ENCODE peak calls at places on chromosome 19, in seven cellular contexts. P is ELR, V is DMS153, F is iris pigment epithelial cell, H is neural crest cell, Q is substantia nigra, Z is glutamatergic neuron. L is an unnamed sample.

GRCh38 chr19:10965398-10965797 is 4.6 kb downstream of the SMARCA4 start:
- DNase-seq in H (no peak), V (no peak), F (no peak), P (no peak), Z (no peak), Q (no peak), L (no peak)

GRCh38 chr19:49856574-49857021 is 5.6 kb downstream of the PTOV1 start:
- DNase-seq in Q (no peak), F (no peak), Z (no peak), V (no peak), H (no peak), P (no peak), L (no peak)

GRCh38 chr19:45474941-45475516 is 7.2 kb downstream of the FOSB start:
- DNase-seq in Q (no peak), Z (no peak), H (no peak), P (no peak), F (no peak), V (no peak), L (no peak)

GRCh38 chr19:5058456-5059190 is 89.7 kb downstream of the KDM4B start:
- DNase-seq in P (peak), F (no peak), V (no peak), H (no peak), Z (no peak), Q (no peak), L (no peak)

GRCh38 chr19:3104708-3104983 is 10.5 kb downstream of the GNA11 start:
- DNase-seq in Q (no peak), H (no peak), P (no peak), F (no peak), Z (no peak), V (no peak), L (no peak)

GRCh38 chr19:35034005-35034502 is 3.8 kb downstream of the SCN1B start:
- DNase-seq in Z (no peak), V (no peak), P (no peak), H (no peak), F (no peak), Q (no peak), L (no peak)

GRCh38 chr19:47505506-47505905 is 9.4 kb downstream of the NAPA start:
- DNase-seq in V (no peak), Z (no peak), F (no peak), P (no peak), Q (no peak), H (no peak), L (no peak)

GRCh38 chr19:58317481-58318072 is 9.2 kb upstream of the ZSCAN22 start:
- DNase-seq in Z (no peak), P (peak), F (peak), V (no peak), H (no peak), Q (no peak), L (peak)

GRCh38 chr19:41409288-41409687 is 11.7 kb downstream of the BCKDHA start:
- DNase-seq in F (peak), H (no peak), Q (no peak), V (peak), P (peak), Z (no peak), L (no peak)

GRCh38 chr19:46471116-46471733 is at the start of gene PNMA8A:
- DNase-seq in Q (peak), Z (peak), F (peak), H (peak), P (peak), V (peak), L (no peak)

GRCh38 chr19:15210323-15210774 is 9.6 kb upstream of the NOTCH3 start:
- DNase-seq in H (no peak), V (no peak), Q (no peak), P (peak), Z (no peak), F (no peak), L (peak)

GRCh38 chr19:30362156-30362754 is 9.9 kb upstream of the ZNF536 start:
- DNase-seq in F (no peak), P (no peak), H (no peak), Q (no peak), Z (no peak), V (no peak), L (no peak)

GRCh38 chr19:16945364-16945714 is 56.5 kb downstream of the F2RL3 start:
- DNase-seq in P (no peak), Q (no peak), F (no peak), V (no peak), Z (no peak), H (no peak), L (no peak)

GRCh38 chr19:44573647-44574046 is 39.7 kb upstream of the IGSF23 start:
- DNase-seq in Q (no peak), F (no peak), Z (no peak), H (no peak), P (no peak), V (no peak), L (no peak)

GRCh38 chr19:39247701-39248664 is 673 bp downstream of the IFNL4 start:
- DNase-seq in Q (no peak), H (no peak), Z (peak), V (no peak), F (no peak), P (no peak), L (no peak)

GRCh38 chr19:18613589-18614234 is 1.0 kb downstream of the TMEM59L start:
- DNase-seq in V (no peak), P (no peak), F (no peak), Z (peak), H (no peak), Q (no peak), L (no peak)

GRCh38 chr19:48290341-48290922 is 20.6 kb downstream of the ZNF114 start:
- DNase-seq in V (no peak), Q (no peak), P (peak), Z (peak), F (peak), H (peak), L (no peak)

GRCh38 chr19:6088677-6089063 is 21.6 kb downstream of the RFX2 start:
- DNase-seq in H (no peak), Z (no peak), P (peak), V (no peak), F (peak), Q (no peak), L (no peak)

GRCh38 chr19:14517840-14518505 is at the start of gene DNAJB1:
- DNase-seq in H (no peak), Z (peak), V (no peak), P (peak), F (peak), Q (peak), L (peak)